ENCODE peak calls at places on chromosomes 16 and 17, in nine cellular contexts. One of them, this sample, is unnamed.

GRCh38 chr16:27237229-27238015 is 31.1 kb downstream of the NSMCE1 start:
- DNase-seq in H9: no peak
- DNase-seq in breast epithelium: peak
- DNase-seq in pancreas: no peak
- DNase-seq in A549: no peak
- DNase-seq in left ventricle myocardium inferior: no peak
- DNase-seq in mammary epithelial cell: no peak
- DNase-seq in heart left ventricle: no peak
- DNase-seq in suprapubic skin: peak
- DNase-seq in this sample: peak

GRCh38 chr17:65228734-65229390 is 91.7 kb downstream of the RGS9 start:
- DNase-seq in mammary epithelial cell: peak
- DNase-seq in suprapubic skin: no peak
- DNase-seq in A549: no peak
- DNase-seq in pancreas: no peak
- DNase-seq in H9: no peak
- DNase-seq in heart left ventricle: no peak
- DNase-seq in left ventricle myocardium inferior: no peak
- DNase-seq in breast epithelium: no peak
- DNase-seq in this sample: no peak

GRCh38 chr16:19900590-19900989 is 15.9 kb upstream of the GPRC5B start:
- DNase-seq in pancreas: no peak
- DNase-seq in H9: no peak
- DNase-seq in breast epithelium: no peak
- DNase-seq in left ventricle myocardium inferior: no peak
- DNase-seq in A549: no peak
- DNase-seq in suprapubic skin: no peak
- DNase-seq in mammary epithelial cell: no peak
- DNase-seq in heart left ventricle: no peak
- DNase-seq in this sample: no peak

GRCh38 chr16:69579783-69580182 is 14.0 kb downstream of the NFAT5 start:
- DNase-seq in H9: no peak
- DNase-seq in breast epithelium: no peak
- DNase-seq in left ventricle myocardium inferior: no peak
- DNase-seq in mammary epithelial cell: no peak
- DNase-seq in pancreas: no peak
- DNase-seq in A549: no peak
- DNase-seq in suprapubic skin: no peak
- DNase-seq in heart left ventricle: no peak
- DNase-seq in this sample: no peak

GRCh38 chr16:64437706-64438329 is 684.0 kb downstream of the CDH11 start:
- DNase-seq in A549: no peak
- DNase-seq in breast epithelium: no peak
- DNase-seq in H9: peak
- DNase-seq in left ventricle myocardium inferior: no peak
- DNase-seq in suprapubic skin: no peak
- DNase-seq in pancreas: no peak
- DNase-seq in mammary epithelial cell: no peak
- DNase-seq in heart left ventricle: peak
- DNase-seq in this sample: no peak

GRCh38 chr16:81480856-81481821 is 36.5 kb downstream of the CMIP start:
- DNase-seq in A549: no peak
- DNase-seq in left ventricle myocardium inferior: no peak
- DNase-seq in heart left ventricle: peak
- DNase-seq in suprapubic skin: no peak
- DNase-seq in breast epithelium: no peak
- DNase-seq in pancreas: no peak
- DNase-seq in mammary epithelial cell: no peak
- DNase-seq in H9: no peak
- DNase-seq in this sample: no peak

GRCh38 chr16:70523013-70523620 is at the start of gene COG4:
- DNase-seq in heart left ventricle: peak
- DNase-seq in H9: peak
- DNase-seq in A549: peak
- DNase-seq in pancreas: peak
- DNase-seq in breast epithelium: peak
- DNase-seq in suprapubic skin: peak
- DNase-seq in mammary epithelial cell: peak
- DNase-seq in left ventricle myocardium inferior: peak
- DNase-seq in this sample: peak

GRCh38 chr17:40293363-40293762 is 5.7 kb downstream of the CDC6 start:
- DNase-seq in A549: no peak
- DNase-seq in breast epithelium: no peak
- DNase-seq in left ventricle myocardium inferior: no peak
- DNase-seq in suprapubic skin: no peak
- DNase-seq in H9: no peak
- DNase-seq in heart left ventricle: no peak
- DNase-seq in mammary epithelial cell: no peak
- DNase-seq in pancreas: no peak
- DNase-seq in this sample: no peak

GRCh38 chr17:57946798-57947358 is 8.3 kb downstream of the CUEDC1 start:
- DNase-seq in breast epithelium: no peak
- DNase-seq in H9: no peak
- DNase-seq in mammary epithelial cell: peak
- DNase-seq in pancreas: peak
- DNase-seq in suprapubic skin: no peak
- DNase-seq in A549: peak
- DNase-seq in left ventricle myocardium inferior: no peak
- DNase-seq in heart left ventricle: peak
- DNase-seq in this sample: no peak

DNA sequence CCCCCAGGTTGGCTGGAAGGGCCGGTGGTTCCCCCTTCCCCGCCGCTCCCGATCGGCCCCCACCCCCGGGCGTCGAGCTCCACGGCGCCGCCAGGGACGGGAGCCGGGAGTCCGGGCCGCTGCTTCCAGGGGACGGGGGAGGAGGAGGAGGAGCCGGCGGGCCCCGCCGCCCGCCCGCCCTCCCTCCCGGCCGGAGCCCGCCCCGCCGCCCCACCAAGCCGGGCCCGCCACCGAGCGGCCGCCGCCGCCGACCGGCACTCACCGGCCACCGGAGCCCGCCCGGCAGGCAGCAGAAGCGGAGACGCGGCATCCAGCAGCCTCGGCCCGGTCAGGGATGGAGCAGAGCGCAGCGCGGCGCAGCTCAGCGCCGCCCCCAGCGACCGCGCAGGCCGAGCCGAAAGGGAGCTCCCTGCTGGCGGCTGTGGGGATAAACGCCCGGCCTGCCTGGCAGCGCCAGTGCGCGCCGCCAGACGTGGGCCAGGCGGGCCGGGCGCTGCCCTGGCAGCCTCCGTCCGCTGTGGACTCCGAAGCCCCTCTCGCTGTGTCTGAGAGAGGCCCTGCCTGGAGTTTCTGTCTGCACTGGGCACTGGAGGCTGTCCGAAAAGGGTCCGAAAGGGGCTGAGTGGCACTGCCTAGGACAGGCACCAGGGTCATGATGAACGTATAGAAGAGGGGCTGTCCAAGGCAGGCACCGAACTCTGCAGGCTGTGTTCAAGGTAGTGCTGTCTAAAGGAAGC is at the start of gene MYO18A:
- DNase-seq in A549: peak
- DNase-seq in mammary epithelial cell: peak
- DNase-seq in suprapubic skin: peak
- DNase-seq in H9: peak
- DNase-seq in heart left ventricle: peak
- DNase-seq in left ventricle myocardium inferior: peak
- DNase-seq in pancreas: peak
- DNase-seq in breast epithelium: peak
- DNase-seq in this sample: peak
- H3K27ac ChIP-seq in A549: peak
- H3K27ac ChIP-seq in mammary epithelial cell: peak
- H3K27ac ChIP-seq in suprapubic skin: peak
- H3K27ac ChIP-seq in H9: no peak
- H3K27ac ChIP-seq in heart left ventricle: peak
- H3K27ac ChIP-seq in left ventricle myocardium inferior: peak
- H3K27ac ChIP-seq in pancreas: peak
- H3K27ac ChIP-seq in breast epithelium: peak
- H3K27ac ChIP-seq in this sample: peak

GRCh38 chr16:71627631-71628236 is 1.8 kb downstream of the MARVELD3 start:
- DNase-seq in breast epithelium: no peak
- DNase-seq in suprapubic skin: no peak
- DNase-seq in A549: no peak
- DNase-seq in pancreas: no peak
- DNase-seq in heart left ventricle: no peak
- DNase-seq in H9: no peak
- DNase-seq in left ventricle myocardium inferior: no peak
- DNase-seq in mammary epithelial cell: no peak
- DNase-seq in this sample: no peak

GRCh38 chr16:71628810-71629209 is 2.8 kb downstream of the MARVELD3 start:
- DNase-seq in H9: no peak
- DNase-seq in suprapubic skin: no peak
- DNase-seq in mammary epithelial cell: peak
- DNase-seq in A549: no peak
- DNase-seq in left ventricle myocardium inferior: no peak
- DNase-seq in breast epithelium: peak
- DNase-seq in heart left ventricle: no peak
- DNase-seq in pancreas: no peak
- DNase-seq in this sample: no peak

GRCh38 chr16:71626858-71627213 is 852 bp downstream of the MARVELD3 start:
- DNase-seq in pancreas: peak
- DNase-seq in A549: peak
- DNase-seq in left ventricle myocardium inferior: no peak
- DNase-seq in mammary epithelial cell: peak
- DNase-seq in suprapubic skin: no peak
- DNase-seq in breast epithelium: no peak
- DNase-seq in heart left ventricle: no peak
- DNase-seq in H9: peak
- DNase-seq in this sample: no peak

GRCh38 chr16:71625113-71625850 is 702 bp upstream of the MARVELD3 start:
- DNase-seq in mammary epithelial cell: no peak
- DNase-seq in suprapubic skin: no peak
- DNase-seq in left ventricle myocardium inferior: no peak
- DNase-seq in breast epithelium: no peak
- DNase-seq in pancreas: no peak
- DNase-seq in H9: no peak
- DNase-seq in A549: no peak
- DNase-seq in heart left ventricle: no peak
- DNase-seq in this sample: no peak

DNA sequence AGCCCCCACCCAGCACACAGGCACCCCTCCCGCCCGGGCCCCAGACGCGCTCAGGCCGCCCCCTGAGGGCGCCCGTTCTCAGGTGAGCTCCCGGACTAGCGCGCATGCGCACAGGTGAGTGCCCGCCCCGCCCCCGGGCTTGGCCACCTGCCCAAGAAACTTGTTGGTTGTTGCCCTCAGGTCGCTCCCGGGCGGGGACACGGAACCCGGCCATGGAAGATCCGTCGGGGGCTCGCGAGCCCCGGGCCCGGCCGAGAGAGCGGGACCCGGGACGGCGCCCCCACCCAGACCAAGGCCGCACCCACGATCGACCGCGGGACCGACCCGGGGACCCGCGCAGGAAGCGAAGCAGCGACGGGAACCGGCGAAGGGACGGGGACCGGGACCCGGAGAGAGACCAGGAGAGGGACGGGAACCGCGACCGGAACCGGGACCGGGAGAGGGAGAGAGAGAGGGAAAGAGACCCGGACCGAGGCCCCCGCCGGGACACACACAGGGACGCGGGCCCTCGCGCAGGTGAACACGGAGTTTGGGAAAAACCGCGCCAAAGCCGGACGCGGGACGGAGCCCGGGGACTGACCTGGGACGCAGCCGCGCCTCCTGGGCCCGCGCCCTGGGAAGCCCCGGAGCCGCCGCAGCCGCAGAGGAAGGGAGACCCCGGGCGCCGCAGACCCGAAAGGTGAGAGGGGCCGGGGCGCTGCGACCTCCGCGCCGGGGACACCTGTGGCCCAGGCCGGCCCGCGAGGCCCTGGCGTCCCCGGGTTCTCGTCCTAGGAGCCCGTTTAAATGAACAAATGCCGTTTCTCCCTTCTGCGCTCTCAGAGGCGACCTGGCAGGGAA is at the start of gene MARVELD3:
- DNase-seq in left ventricle myocardium inferior: no peak
- DNase-seq in breast epithelium: peak
- DNase-seq in mammary epithelial cell: peak
- DNase-seq in H9: peak
- DNase-seq in A549: peak
- DNase-seq in suprapubic skin: peak
- DNase-seq in pancreas: peak
- DNase-seq in heart left ventricle: no peak
- DNase-seq in this sample: no peak
- H3K27ac ChIP-seq in left ventricle myocardium inferior: no peak
- H3K27ac ChIP-seq in breast epithelium: peak
- H3K27ac ChIP-seq in mammary epithelial cell: peak
- H3K27ac ChIP-seq in H9: no peak
- H3K27ac ChIP-seq in A549: peak
- H3K27ac ChIP-seq in suprapubic skin: peak
- H3K27ac ChIP-seq in pancreas: peak
- H3K27ac ChIP-seq in heart left ventricle: no peak
- H3K27ac ChIP-seq in this sample: no peak

DNA sequence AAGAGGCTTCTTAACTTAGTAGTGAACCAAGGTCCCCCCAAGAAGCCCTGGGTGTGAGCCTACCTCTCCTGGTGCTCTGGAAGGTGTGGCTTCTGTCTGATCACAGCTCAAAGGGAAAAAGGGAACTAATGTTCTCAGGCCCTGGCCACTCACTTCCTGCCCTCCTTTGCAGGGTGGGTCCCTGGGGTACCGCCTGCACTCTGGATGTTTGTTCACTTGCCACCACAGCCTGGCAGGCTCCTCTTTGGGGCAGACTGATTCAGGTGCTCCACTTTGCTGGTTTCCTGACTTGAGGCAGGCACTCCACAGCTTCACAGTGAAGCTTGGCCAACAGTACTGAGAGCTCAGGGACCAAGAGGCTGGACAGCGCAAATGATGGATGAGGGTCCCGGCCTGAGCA is 5.9 kb upstream of the MYO15A start:
- DNase-seq in breast epithelium: no peak
- DNase-seq in mammary epithelial cell: no peak
- DNase-seq in heart left ventricle: no peak
- DNase-seq in left ventricle myocardium inferior: no peak
- DNase-seq in H9: no peak
- DNase-seq in pancreas: no peak
- DNase-seq in suprapubic skin: no peak
- DNase-seq in A549: no peak
- DNase-seq in this sample: no peak
- H3K27ac ChIP-seq in breast epithelium: no peak
- H3K27ac ChIP-seq in mammary epithelial cell: no peak
- H3K27ac ChIP-seq in heart left ventricle: no peak
- H3K27ac ChIP-seq in left ventricle myocardium inferior: no peak
- H3K27ac ChIP-seq in H9: no peak
- H3K27ac ChIP-seq in pancreas: no peak
- H3K27ac ChIP-seq in suprapubic skin: no peak
- H3K27ac ChIP-seq in A549: no peak
- H3K27ac ChIP-seq in this sample: no peak

DNA sequence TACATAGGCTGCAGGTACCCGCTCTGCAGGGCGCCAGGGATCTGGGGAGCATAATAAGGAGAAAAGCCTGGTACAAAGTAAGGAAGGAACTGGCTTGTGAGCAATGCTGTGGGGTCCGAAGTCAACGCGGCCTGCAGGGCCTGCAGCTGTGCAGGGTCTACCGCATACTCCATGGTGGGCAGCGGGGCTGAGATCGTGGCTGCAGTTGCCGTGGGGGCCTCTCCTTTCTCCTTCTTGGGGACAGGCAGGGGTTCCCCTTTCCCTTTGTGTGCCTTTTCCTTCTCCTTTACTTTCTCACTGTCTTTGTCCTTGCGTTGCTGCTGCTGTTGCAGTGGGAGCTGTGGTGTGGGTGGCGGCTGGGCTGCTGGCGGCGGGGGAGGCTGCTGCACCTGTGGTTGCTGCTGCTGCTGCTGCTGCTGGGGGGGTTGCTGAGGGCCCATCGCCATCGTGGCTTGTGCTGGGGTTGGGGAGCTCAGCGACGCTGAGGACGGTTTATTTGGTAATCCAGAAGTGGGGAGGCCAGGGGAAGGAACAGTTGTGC is 259.6 kb downstream of the ZFHX3 start:
- DNase-seq in mammary epithelial cell: no peak
- DNase-seq in heart left ventricle: no peak
- DNase-seq in breast epithelium: no peak
- DNase-seq in left ventricle myocardium inferior: no peak
- DNase-seq in A549: no peak
- DNase-seq in pancreas: no peak
- DNase-seq in suprapubic skin: no peak
- DNase-seq in H9: no peak
- DNase-seq in this sample: no peak
- H3K27ac ChIP-seq in mammary epithelial cell: no peak
- H3K27ac ChIP-seq in heart left ventricle: no peak
- H3K27ac ChIP-seq in breast epithelium: peak
- H3K27ac ChIP-seq in left ventricle myocardium inferior: peak
- H3K27ac ChIP-seq in A549: no peak
- H3K27ac ChIP-seq in pancreas: no peak
- H3K27ac ChIP-seq in suprapubic skin: no peak
- H3K27ac ChIP-seq in H9: no peak
- H3K27ac ChIP-seq in this sample: no peak

This sample was measured in dorsolateral prefrontal cortex.